ENCODE peak calls at places on chromosomes 13 and 19, in eight cellular contexts. M is neuronal stem cell, Q is upper lobe of left lung, D is NCI-H1092 treated with DMSO at 0.1 percent for 48 hours, R is ureter, I is T-cell, Z is T-helper 17 cell, S is psoas muscle. E is an unnamed sample.

GRCh38 chr19:406999-407491 is 1.9 kb downstream of the C2CD4C start:
- DNase-seq in Q (peak), Z (no peak), I (no peak), M (no peak), D (no peak), R (no peak), S (peak), E (no peak)

GRCh38 chr13:49828452-49828851 is 36.0 kb upstream of the KPNA3 start:
- DNase-seq in R (no peak), D (no peak), I (no peak), S (no peak), Q (no peak), Z (no peak), M (no peak), E (no peak)

GRCh38 chr13:50636007-50636704 is 207.3 kb downstream of the DLEU7 start:
- DNase-seq in D (no peak), R (no peak), Z (no peak), I (no peak), M (peak), Q (no peak), S (no peak), E (no peak)

GRCh38 chr13:43816401-43816889 is 29.7 kb upstream of the ENOX1 start:
- DNase-seq in D (no peak), S (no peak), I (no peak), Z (no peak), M (no peak), Q (no peak), R (no peak), E (no peak)

GRCh38 chr19:29666634-29667389 is 1.6 kb downstream of the PLEKHF1 start:
- DNase-seq in I (no peak), D (no peak), Q (no peak), M (peak), S (peak), Z (no peak), R (peak), E (peak)

GRCh38 chr13:30107536-30108136 is 199.7 kb downstream of the KATNAL1 start:
- DNase-seq in Q (peak), R (no peak), M (no peak), S (no peak), D (no peak), Z (no peak), I (no peak), E (no peak)

GRCh38 chr13:63910406-63910957 is 2494.8 kb upstream of the PCDH20 start:
- DNase-seq in R (no peak), S (no peak), M (peak), D (peak), Z (no peak), Q (no peak), I (no peak), E (no peak)

GRCh38 chr13:66501187-66501586 is 728.9 kb downstream of the PCDH9 start:
- DNase-seq in Z (no peak), S (no peak), Q (no peak), I (no peak), R (no peak), D (no peak), M (no peak), E (no peak)

GRCh38 chr13:83221256-83221655 is 661.0 kb downstream of the SLITRK1 start:
- DNase-seq in Z (no peak), I (no peak), Q (no peak), D (no peak), S (no peak), R (no peak), M (no peak), E (no peak)

GRCh38 chr19:17479325-17479791 is 9.0 kb downstream of the SLC27A1 start:
- DNase-seq in R (no peak), D (no peak), Z (no peak), I (no peak), S (no peak), M (no peak), Q (no peak), E (no peak)

GRCh38 chr19:32318884-32319520 is 26.4 kb upstream of the ZNF507 start:
- DNase-seq in Q (no peak), M (peak), D (no peak), Z (no peak), I (no peak), R (peak), S (no peak), E (no peak)

GRCh38 chr19:3302755-3303154 is 63.6 kb upstream of the NFIC start:
- DNase-seq in S (no peak), R (no peak), Z (no peak), D (no peak), M (no peak), I (no peak), Q (no peak), E (no peak)

GRCh38 chr13:79870766-79871165 is 389.8 kb downstream of the NDFIP2 start:
- DNase-seq in Z (no peak), S (no peak), D (no peak), Q (no peak), M (no peak), I (no peak), R (no peak), E (no peak)

GRCh38 chr19:23790641-23791488 is 32.2 kb upstream of the ZNF681 start:
- DNase-seq in I (no peak), R (no peak), M (no peak), D (no peak), Q (no peak), Z (no peak), S (no peak), E (no peak)

GRCh38 chr19:58278156-58279041 is at the start of gene ZNF8:
- DNase-seq in I (peak), D (peak), M (peak), S (peak), Z (peak), R (peak), Q (peak), E (peak)

GRCh38 chr19:11736696-11737095 is 2.0 kb downstream of the ZNF823 start:
- DNase-seq in M (no peak), R (peak), I (no peak), S (peak), Z (no peak), Q (peak), D (no peak), E (peak)

GRCh38 chr19:5624154-5624663 is 1.3 kb downstream of the SAFB start:
- DNase-seq in I (peak), D (peak), M (no peak), Z (no peak), Q (peak), R (no peak), S (peak), E (peak)

GRCh38 chr13:107025991-107026390 is 458.1 kb upstream of the ARGLU1 start:
- DNase-seq in M (no peak), I (no peak), Z (no peak), R (peak), D (no peak), Q (peak), S (no peak), E (peak)

GRCh38 chr13:23020246-23020843 is 160.4 kb upstream of the SGCG start:
- DNase-seq in R (no peak), I (no peak), S (no peak), Z (no peak), D (peak), Q (peak), M (peak), E (no peak)

GRCh38 chr19:56765107-56765506 is 75.4 kb downstream of the PEG3 start:
- DNase-seq in D (no peak), Q (peak), Z (no peak), M (peak), S (peak), I (no peak), R (peak), E (peak)

GRCh38 chr13:69565334-69565733 is 542.3 kb upstream of the ATXN8OS start:
- DNase-seq in R (no peak), D (no peak), M (no peak), S (no peak), Q (no peak), Z (no peak), I (no peak), E (no peak)

GRCh38 chr19:982567-983170 is 1.5 kb upstream of the WDR18 start:
- DNase-seq in Q (peak), Z (peak), D (peak), M (peak), S (peak), R (peak), I (peak), E (peak)

GRCh38 chr13:73366241-73366640 is 307.4 kb downstream of the KLF5 start:
- DNase-seq in M (no peak), I (no peak), Z (no peak), S (no peak), Q (no peak), D (no peak), R (no peak), E (no peak)

GRCh38 chr19:590396-590745 is 690 bp downstream of the HCN2 start:
- DNase-seq in S (no peak), Q (no peak), Z (no peak), D (peak), M (no peak), R (no peak), I (no peak), E (no peak)

GRCh38 chr13:38409771-38410170 is 60.1 kb downstream of the UFM1 start:
- DNase-seq in I (no peak), R (no peak), Z (no peak), M (no peak), D (no peak), Q (no peak), S (no peak), E (no peak)

GRCh38 chr19:13069415-13070369 is 33.0 kb downstream of the LYL1 start:
- DNase-seq in Z (no peak), R (no peak), M (no peak), S (peak), I (no peak), D (peak), Q (no peak), E (no peak)

GRCh38 chr13:44713793-44714469 is 137.8 kb upstream of the TSC22D1 start:
- DNase-seq in Z (no peak), S (no peak), Q (no peak), R (no peak), M (no peak), D (no peak), I (no peak), E (no peak)

GRCh38 chr13:31452525-31452924 is 252.8 kb downstream of the B3GLCT start:
- DNase-seq in M (no peak), Q (no peak), S (no peak), D (no peak), Z (no peak), R (no peak), I (no peak), E (no peak)